ENCODE peak calls at places on chromosome 7, in ten cellular contexts. U is OCI-LY7, X is AG09309, L is neural progenitor cell, D is brain microvascular endothelial cell, K is kidney epithelial cell, Q is keratinocyte, S is A673, Z is suprapubic skin, I is psoas muscle. E is an unnamed sample.

GRCh38 chr7:66683770-66684123 is 55.1 kb downstream of the KCTD7 start:
- DNase-seq in X (no peak), D (no peak), Z (peak; percentile 70), S (no peak), I (no peak), K (no peak), U (no peak), L (no peak), Q (no peak), E (no peak)

GRCh38 chr7:9835204-9835603 is 1138.5 kb upstream of the PHF14 start:
- DNase-seq in S (no peak), Z (no peak), X (no peak), Q (no peak), I (no peak), L (no peak), U (no peak), D (no peak), K (no peak), E (no peak)

GRCh38 chr7:73557397-73558257 is at the start of gene BCL7B:
- DNase-seq in Z (peak; percentile 85), L (peak; percentile 88), X (no peak), S (peak; percentile 83), K (no peak), U (peak; percentile 86), I (peak; percentile 88), D (peak; percentile 25), Q (no peak), E (peak; percentile 47)

GRCh38 chr7:12764355-12765000 is 77.0 kb downstream of the ARL4A start:
- DNase-seq in Q (no peak), I (no peak), D (no peak), S (peak; percentile 41), Z (no peak), X (no peak), K (no peak), L (peak; percentile 5), U (no peak), E (no peak)

GRCh38 chr7:77887567-77887966 is 89.0 kb downstream of the PHTF2 start:
- DNase-seq in K (peak; percentile 25), Q (no peak), U (no peak), D (peak; percentile 71), Z (no peak), L (no peak), S (no peak), I (no peak), X (peak; percentile 75), E (peak; percentile 87)

GRCh38 chr7:155181768-155182167 is 111.6 kb downstream of the HTR5A start:
- DNase-seq in S (no peak), U (no peak), K (no peak), X (no peak), Z (no peak), I (no peak), D (no peak), Q (no peak), L (no peak), E (no peak)

GRCh38 chr7:45153238-45153637 is 4.4 kb upstream of the RAMP3 start:
- DNase-seq in Q (no peak), L (no peak), I (peak; percentile 25), K (no peak), U (peak; percentile 30), S (no peak), X (no peak), Z (peak; percentile 32), D (no peak), E (no peak)

GRCh38 chr7:22346383-22347107 is 10.4 kb downstream of the RAPGEF5 start:
- DNase-seq in I (no peak), K (no peak), Z (no peak), S (no peak), Q (no peak), D (no peak), X (no peak), U (peak; percentile 44), L (no peak), E (no peak)

GRCh38 chr7:7221602-7222038 is 39.3 kb downstream of the C1GALT1 start:
- DNase-seq in I (no peak), Z (no peak), X (peak; percentile 49), S (peak; percentile 3), D (peak; percentile 50), L (no peak), U (no peak), K (peak; percentile 28), Q (peak; percentile 71), E (peak; percentile 81)

GRCh38 chr7:120799813-120800483 is 58.0 kb downstream of the TSPAN12 start:
- DNase-seq in Q (no peak), K (no peak), S (no peak), U (no peak), X (no peak), Z (no peak), D (no peak), L (no peak), I (no peak), E (no peak)

GRCh38 chr7:94174956-94175355 is 170.8 kb upstream of the BET1 start:
- DNase-seq in U (no peak), Q (no peak), S (no peak), K (no peak), L (no peak), D (no peak), I (no peak), X (no peak), Z (no peak), E (no peak)

GRCh38 chr7:94177441-94177840 is 173.3 kb upstream of the BET1 start:
- DNase-seq in Q (no peak), Z (no peak), L (no peak), D (no peak), X (no peak), K (no peak), S (peak; percentile 38), U (no peak), I (no peak), E (no peak)

GRCh38 chr7:94176694-94177200 is 172.6 kb upstream of the BET1 start:
- DNase-seq in L (no peak), D (no peak), I (no peak), Q (no peak), Z (no peak), U (no peak), K (no peak), S (no peak), X (no peak), E (no peak)

GRCh38 chr7:94179466-94179865 is 175.3 kb upstream of the BET1 start:
- DNase-seq in K (no peak), S (no peak), D (no peak), Q (no peak), U (no peak), X (no peak), Z (no peak), L (no peak), I (no peak), E (peak; percentile 8)

DNA sequence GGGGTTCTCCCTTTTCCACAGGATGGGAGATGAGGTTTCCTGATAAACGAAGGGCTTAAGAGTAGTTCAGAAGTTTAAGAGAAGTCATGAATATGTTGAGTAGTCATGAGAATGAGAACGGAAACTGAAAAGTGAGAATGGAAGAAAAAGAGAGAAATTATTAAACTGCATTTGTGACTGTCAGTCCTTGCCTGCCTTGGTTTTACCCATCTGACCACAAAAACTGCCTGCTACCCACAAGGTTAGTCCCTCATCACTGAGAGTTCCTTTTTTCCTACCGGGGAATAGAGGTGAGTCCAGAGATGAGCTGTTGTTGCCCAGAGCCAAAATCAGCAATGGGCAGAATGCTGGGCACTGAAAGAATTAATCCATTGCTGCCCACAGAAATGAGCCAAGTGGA is 174.1 kb upstream of the BET1 start:
- DNase-seq in K (no peak), Z (no peak), S (no peak), X (no peak), Q (no peak), I (no peak), L (no peak), D (no peak), U (no peak), E (no peak)
- TF ChIP-seq CTCF in K (no peak), Z (no peak), S (no peak), X (no peak), Q (no peak), I (no peak), L (no peak), D (no peak), U (no peak), E (no peak)

DNA sequence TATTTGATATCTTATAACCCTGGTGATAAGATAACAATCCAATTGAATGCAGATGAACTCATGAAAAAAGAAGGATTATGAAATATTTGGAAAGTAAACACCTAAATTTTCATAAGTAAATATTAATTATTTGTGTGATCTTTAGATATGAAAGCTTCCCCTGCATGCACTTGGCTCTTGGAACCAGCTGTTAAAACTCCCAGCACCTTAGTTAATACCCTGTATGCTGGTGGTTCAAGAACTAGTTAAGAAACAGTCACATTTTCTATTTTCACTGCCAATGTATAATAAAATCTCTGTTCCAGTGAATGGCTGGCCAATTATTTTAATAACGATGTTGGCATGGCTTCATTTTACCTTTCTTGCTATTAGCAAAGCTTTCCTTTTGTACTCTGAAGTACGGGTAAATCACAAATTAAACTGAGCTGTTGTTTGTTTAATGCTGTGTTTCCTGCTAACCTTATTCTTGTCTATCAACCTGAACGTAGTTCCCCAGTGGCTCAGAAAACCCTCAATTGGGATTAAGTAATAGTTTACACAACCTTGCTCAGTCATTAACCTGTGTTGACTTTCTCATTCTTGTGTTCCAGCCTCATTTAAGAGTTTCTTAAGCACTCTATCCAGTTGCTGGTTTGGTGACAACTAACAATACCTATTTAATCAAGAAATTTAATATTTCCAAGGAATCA is 38.9 kb downstream of the MET start:
- DNase-seq in D (no peak), U (no peak), I (no peak), Z (no peak), L (no peak), S (no peak), Q (no peak), X (no peak), K (no peak), E (no peak)
- H3K4me3 ChIP-seq in D (no peak overlapping the region), U (no peak overlapping the region), I (no peak overlapping the region), Z (no peak overlapping the region), L (no peak overlapping the region), S (no peak overlapping the region), Q (no peak overlapping the region), X (no peak overlapping the region), K (no peak overlapping the region), E (no peak overlapping the region)

GRCh38 chr7:99111591-99111990 is 32.3 kb downstream of the SMURF1 start:
- DNase-seq in K (no peak), S (no peak), Z (no peak), L (no peak), X (no peak), U (no peak), I (no peak), D (no peak), Q (no peak), E (no peak)
- TF ChIP-seq CTCF in K (no peak), S (no peak), Z (no peak), L (no peak), X (no peak), U (no peak), I (no peak), D (no peak), Q (no peak), E (no peak)

DNA sequence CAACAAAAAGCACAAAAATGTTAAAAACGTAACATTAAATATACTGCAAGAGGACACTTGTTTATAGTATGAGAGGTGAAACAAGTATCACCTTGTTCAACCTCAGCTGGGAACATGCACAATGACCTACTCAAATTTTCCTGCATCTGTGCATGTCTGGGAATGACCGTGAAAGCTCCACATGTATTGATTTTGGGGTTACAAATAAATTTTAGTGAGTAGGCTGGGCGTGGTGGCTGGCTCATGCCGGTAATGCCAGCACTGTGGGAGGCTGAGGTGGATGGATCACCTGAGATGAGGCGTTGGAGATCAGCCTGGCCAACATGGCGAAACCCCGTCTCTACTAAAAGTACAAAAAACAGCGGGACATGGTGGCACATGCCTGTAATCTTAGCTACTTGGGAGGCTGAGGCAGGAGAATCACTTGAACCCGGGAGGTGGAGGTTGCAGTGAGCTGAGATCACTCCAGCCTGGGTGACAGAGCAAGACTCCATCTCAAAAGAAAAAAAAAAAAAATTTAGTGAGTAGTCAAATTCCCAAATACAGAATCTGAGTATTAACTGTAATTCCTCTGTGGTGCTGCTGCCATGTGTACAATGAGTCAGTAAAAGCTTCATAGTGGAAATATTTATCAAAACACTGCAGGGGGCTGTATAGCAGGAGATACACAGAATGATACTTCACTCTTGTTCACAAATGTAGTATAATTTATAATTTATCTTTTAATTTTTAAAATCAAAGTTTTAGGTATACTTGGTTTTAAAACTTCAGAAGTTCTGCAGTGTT is 41.1 kb downstream of the SUGCT start:
- DNase-seq in Z (no peak), Q (no peak), L (no peak), I (no peak), S (no peak), U (no peak), X (no peak), D (peak; percentile 32), K (no peak), E (peak; percentile 58)
- H3K4me3 ChIP-seq in Z (no peak overlapping the region), Q (no peak overlapping the region), L (no peak overlapping the region), I (no peak overlapping the region), S (no peak overlapping the region), U (no peak overlapping the region), X (no peak overlapping the region), D (no peak overlapping the region), K (no peak overlapping the region), E (no peak overlapping the region)

E was measured in fibroblast of mammary gland.